ENCODE peak calls at places on chromosomes 6 and 20, in ten cellular contexts. X is PC-3; M is heart left ventricle; T is HCT116; B is DND-41; L is CD4-positive, alpha-beta T cell; J is fibroblast of lung; E is gastrocnemius medialis; I is upper lobe of right lung; R is ovary. Q is an unnamed sample.

GRCh38 chr20:35892871-35893270 is 61.4 kb downstream of the SCAND1 start:
- DNase-seq in X (no peak), M (no peak), T (no peak), B (no peak), L (no peak), J (no peak), E (no peak), I (no peak), R (no peak), Q (no peak)

GRCh38 chr6:23016701-23017100 is 447.3 kb downstream of the HDGFL1 start:
- DNase-seq in X (no peak), M (no peak), T (no peak), B (peak; percentile 5), L (no peak), J (peak; percentile 20), E (no peak), I (no peak), R (no peak), Q (no peak)

GRCh38 chr6:15994814-15995459 is 133.9 kb upstream of the MYLIP start:
- DNase-seq in X (peak; percentile 14), M (no peak), T (no peak), B (no peak), L (no peak), J (no peak), E (no peak), I (no peak), R (no peak), Q (no peak)

GRCh38 chr6:4603291-4603690 is 172.9 kb upstream of the CDYL start:
- DNase-seq in X (peak; percentile 53), M (no peak), T (peak; percentile 16), B (no peak), L (no peak), J (peak; percentile 97), E (peak; percentile 48), I (peak; percentile 74), R (no peak), Q (peak; percentile 78)

GRCh38 chr6:35317483-35318199 is 20.0 kb downstream of the DEF6 start:
- DNase-seq in X (peak; percentile 38), M (no peak), T (no peak), B (no peak), L (no peak), J (peak; percentile 8), E (no peak), I (no peak), R (peak; percentile 55), Q (no peak)

GRCh38 chr6:32085759-32086458 is 23.2 kb downstream of the TNXB start:
- DNase-seq in X (no peak), M (no peak), T (no peak), B (no peak), L (no peak), J (no peak), E (no peak), I (no peak), R (no peak), Q (no peak)

GRCh38 chr6:144993870-144994269 is 708.7 kb downstream of the UTRN start:
- DNase-seq in X (peak; percentile 67), M (no peak), T (no peak), B (no peak), L (no peak), J (peak; percentile 49), E (no peak), I (no peak), R (no peak), Q (no peak)

GRCh38 chr6:116971959-116972358 is 94.9 kb downstream of the RFX6 start:
- DNase-seq in X (peak; percentile 62), M (peak; percentile 6), T (peak; percentile 54), B (peak; percentile 44), L (no peak), J (peak; percentile 46), E (no peak), I (no peak), R (no peak), Q (no peak)

GRCh38 chr6:3432416-3432815 is 24.4 kb downstream of the SLC22A23 start:
- DNase-seq in X (no peak), M (no peak), T (no peak), B (no peak), L (no peak), J (no peak), E (no peak), I (no peak), R (no peak), Q (no peak)

GRCh38 chr20:62831361-62831788 is 14.5 kb downstream of the COL9A3 start:
- DNase-seq in X (no peak), M (no peak), T (no peak), B (no peak), L (no peak), J (no peak), E (no peak), I (no peak), R (no peak), Q (peak; percentile 39)

GRCh38 chr6:74892091-74892490 is 313.8 kb downstream of the COL12A1 start:
- DNase-seq in X (no peak), M (no peak), T (no peak), B (no peak), L (no peak), J (peak; percentile 79), E (no peak), I (no peak), R (peak; percentile 45), Q (no peak)

GRCh38 chr6:3612341-3613041 is 139.0 kb downstream of the PXDC1 start:
- DNase-seq in X (peak; percentile 98), M (no peak), T (peak; percentile 68), B (no peak), L (no peak), J (peak; percentile 62), E (no peak), I (no peak), R (no peak), Q (no peak)

GRCh38 chr6:44199883-44200282 is 16.8 kb upstream of the MYMX start:
- DNase-seq in X (no peak), M (no peak), T (no peak), B (no peak), L (no peak), J (no peak), E (no peak), I (no peak), R (no peak), Q (no peak)

GRCh38 chr6:130020106-130020851 is 1.9 kb downstream of the L3MBTL3 start:
- DNase-seq in X (no peak), M (peak; percentile 25), T (no peak), B (no peak), L (peak; percentile 34), J (peak; percentile 8), E (no peak), I (peak; percentile 70), R (peak; percentile 54), Q (peak; percentile 46)

GRCh38 chr6:54864272-54864671 is 17.7 kb downstream of the FAM83B start:
- DNase-seq in X (no peak), M (no peak), T (no peak), B (no peak), L (no peak), J (no peak), E (no peak), I (no peak), R (no peak), Q (no peak)

GRCh38 chr6:39791850-39792500 is at the start of gene DAAM2:
- DNase-seq in X (no peak), M (peak; percentile 71), T (no peak), B (no peak), L (no peak), J (peak; percentile 49), E (peak; percentile 47), I (peak; percentile 86), R (peak; percentile 76), Q (peak; percentile 74)
- TF ChIP-seq CTCF in X (no peak), M (no peak), T (no peak), B (no peak), L (no peak), J (peak; percentile 19), E (peak; percentile 25), I (no peak), R (peak; percentile 15), Q (peak; percentile 8)

DNA sequence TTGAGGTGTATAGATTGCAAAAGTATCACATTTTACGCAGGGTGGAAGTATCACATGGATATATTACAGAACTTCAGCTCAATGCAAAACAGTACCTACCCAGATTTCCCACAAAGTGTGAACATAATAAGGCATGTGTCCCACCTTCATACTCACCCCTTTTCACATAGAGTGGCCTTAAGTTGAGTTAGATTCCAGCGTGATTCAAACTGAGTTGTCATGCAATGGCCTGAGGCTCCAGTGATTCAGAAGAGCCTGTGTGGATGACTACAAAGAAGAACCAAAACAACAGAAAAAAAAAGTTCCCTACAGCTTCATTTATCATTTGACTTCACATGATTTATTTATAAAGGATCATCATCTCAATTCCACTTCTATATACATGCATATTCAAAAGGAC is 309.7 kb downstream of the SLC35F1 start:
- DNase-seq in X (peak; percentile 50), M (no peak), T (no peak), B (no peak), L (no peak), J (no peak), E (no peak), I (no peak), R (no peak), Q (no peak)
- H3K27ac ChIP-seq in X (no peak overlapping the region), M (no peak overlapping the region), T (no peak overlapping the region), B (no peak overlapping the region), L (no peak overlapping the region), J (no peak overlapping the region), E (no peak overlapping the region), I (no peak overlapping the region), R (no peak overlapping the region), Q (no peak overlapping the region)

DNA sequence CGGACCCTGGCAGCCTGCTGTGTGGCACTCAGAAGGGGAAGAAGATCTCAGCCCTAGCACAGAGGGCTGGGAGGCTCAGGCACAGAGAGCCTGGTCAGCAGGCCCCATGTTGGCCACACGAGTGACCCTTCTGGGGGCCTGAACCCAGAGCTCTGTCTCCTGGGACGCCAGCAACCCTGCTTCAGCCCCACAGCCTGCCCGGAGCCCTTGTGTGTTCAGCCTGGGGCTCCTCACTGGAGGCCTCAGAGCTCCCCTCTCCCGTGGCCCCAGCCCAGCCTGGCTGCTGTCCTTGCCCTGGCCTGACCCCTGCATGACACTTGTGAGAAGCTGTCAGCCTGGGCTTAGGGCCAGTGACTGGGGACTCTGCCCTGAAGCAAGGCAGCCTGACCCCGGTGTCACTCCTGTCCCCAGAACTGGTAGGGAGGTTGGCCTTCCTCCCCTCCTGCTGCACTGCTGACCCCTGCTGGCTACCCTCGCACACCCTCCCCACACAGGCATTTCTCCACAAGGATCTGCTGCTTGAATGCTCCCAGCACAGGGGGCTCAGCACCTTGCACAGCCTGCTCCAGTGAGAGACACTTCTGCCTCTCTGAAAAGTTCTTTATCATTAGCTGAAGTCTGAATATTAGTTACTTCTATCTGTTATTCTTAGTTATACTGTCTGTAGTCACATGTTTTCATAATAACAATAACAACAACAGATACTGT is 15.4 kb upstream of the IP6K3 start:
- DNase-seq in X (peak; percentile 59), M (peak; percentile 79), T (no peak), B (peak; percentile 46), L (peak; percentile 26), J (peak; percentile 68), E (peak; percentile 84), I (peak; percentile 80), R (no peak), Q (peak; percentile 97)
- TF ChIP-seq CTCF in X (peak; percentile 80), M (peak; percentile 78), T (peak; percentile 88), B (peak; percentile 73), L (peak; percentile 23), J (peak; percentile 55), E (peak; percentile 79), I (peak; percentile 50), R (no peak), Q (peak; percentile 75)

DNA sequence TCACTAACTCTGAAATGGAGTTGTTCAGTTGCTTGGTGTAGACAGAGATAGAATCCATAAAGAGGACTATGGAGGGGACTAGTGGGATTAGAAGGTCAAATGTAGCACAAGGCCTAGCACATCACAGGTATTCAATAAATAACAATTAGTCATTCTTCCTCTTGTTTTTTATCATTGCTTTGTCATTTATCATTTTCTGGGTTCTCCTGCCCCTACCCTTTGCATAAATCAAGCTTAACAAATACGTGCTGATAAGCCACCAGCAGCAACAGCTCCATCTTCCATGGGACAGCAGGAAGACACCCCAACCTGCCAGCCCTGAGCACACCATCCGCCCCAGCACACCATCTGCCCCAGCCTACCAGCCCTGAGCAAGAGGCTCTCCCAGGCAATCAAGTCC is 23.1 kb downstream of the TRAM2 start:
- DNase-seq in X (no peak), M (no peak), T (no peak), B (no peak), L (no peak), J (no peak), E (no peak), I (no peak), R (no peak), Q (no peak)
- H3K27ac ChIP-seq in X (no peak overlapping the region), M (no peak overlapping the region), T (no peak overlapping the region), B (no peak overlapping the region), L (no peak overlapping the region), J (peak overlapping the region; percentile 1), E (no peak overlapping the region), I (no peak overlapping the region), R (no peak overlapping the region), Q (no peak overlapping the region)

Q was measured in psoas muscle.